ENCODE peak calls at places on chromosomes 3 and 15, in six cellular contexts. R is HepG2, P is HCT116, A is K562, I is H1, C is GM12878. Y is an unnamed sample.

GRCh38 chr3:14204605-14205284 is 26.1 kb downstream of the LSM3 start:
- DNase-seq in A (peak), C (no peak), R (no peak), I (no peak), P (no peak), Y (no peak)

GRCh38 chr15:24696201-24696600 is 20.6 kb downstream of the NPAP1 start:
- DNase-seq in P (no peak), R (no peak), A (no peak), I (no peak), C (no peak), Y (no peak)

GRCh38 chr3:114128231-114128630 is 50.6 kb downstream of the DRD3 start:
- DNase-seq in R (no peak), P (no peak), C (no peak), A (no peak), I (no peak), Y (no peak)

GRCh38 chr3:108408883-108409612 is 101.3 kb downstream of the MYH15 start:
- DNase-seq in I (no peak), P (no peak), C (no peak), R (no peak), A (no peak), Y (no peak)

GRCh38 chr3:138114431-138114918 is 933 bp downstream of the DZIP1L start:
- DNase-seq in R (peak), P (no peak), A (no peak), I (no peak), C (no peak), Y (no peak)

GRCh38 chr3:179882322-179882721 is 154.4 kb downstream of the PEX5L start:
- DNase-seq in C (peak), P (no peak), R (no peak), I (no peak), A (no peak), Y (peak)

GRCh38 chr3:157082305-157082981 is 77.5 kb downstream of the CCNL1 start:
- DNase-seq in I (no peak), C (no peak), A (no peak), R (no peak), P (peak), Y (no peak)

GRCh38 chr15:31435891-31436628 is 109.4 kb downstream of the KLF13 start:
- DNase-seq in A (peak), I (no peak), R (no peak), C (no peak), P (peak), Y (no peak)

GRCh38 chr15:99305761-99306505 is 54.7 kb downstream of the LRRC28 start:
- DNase-seq in C (no peak), A (no peak), P (no peak), R (peak), I (no peak), Y (peak)

GRCh38 chr15:89335289-89336041 is 841 bp upstream of the POLG start:
- DNase-seq in C (no peak), A (peak), I (no peak), R (peak), P (no peak), Y (no peak)

GRCh38 chr3:4643904-4644547 is 150.9 kb downstream of the ITPR1 start:
- DNase-seq in R (peak), I (no peak), A (peak), P (no peak), C (no peak), Y (no peak)

GRCh38 chr3:160810360-160810759 is 54.3 kb downstream of the PPM1L start:
- DNase-seq in P (no peak), I (no peak), A (no peak), C (no peak), R (no peak), Y (no peak)

GRCh38 chr15:86040360-86041095 is 39.1 kb upstream of the AGBL1 start:
- DNase-seq in R (no peak), A (no peak), P (no peak), C (no peak), I (peak), Y (peak)

GRCh38 chr3:37040231-37040630 is 46.9 kb downstream of the MLH1 start:
- DNase-seq in A (no peak), I (no peak), C (no peak), R (no peak), P (no peak), Y (no peak)

GRCh38 chr3:33663042-33663441 is 55.0 kb downstream of the CLASP2 start:
- DNase-seq in A (no peak), R (no peak), P (no peak), C (no peak), I (no peak), Y (no peak)

GRCh38 chr3:146895026-146895749 is 290.0 kb upstream of the PLSCR5 start:
- DNase-seq in A (no peak), I (no peak), C (no peak), R (no peak), P (no peak), Y (no peak)

GRCh38 chr3:20692675-20693074 is 506.7 kb upstream of the SGO1 start:
- DNase-seq in I (no peak), A (no peak), R (no peak), C (no peak), P (no peak), Y (no peak)

GRCh38 chr3:20698896-20699295 is 512.9 kb upstream of the SGO1 start:
- DNase-seq in I (no peak), P (no peak), R (no peak), A (no peak), C (no peak), Y (no peak)

GRCh38 chr3:20700702-20701101 is 514.7 kb upstream of the SGO1 start:
- DNase-seq in P (no peak), A (no peak), I (no peak), C (no peak), R (no peak), Y (no peak)

DNA sequence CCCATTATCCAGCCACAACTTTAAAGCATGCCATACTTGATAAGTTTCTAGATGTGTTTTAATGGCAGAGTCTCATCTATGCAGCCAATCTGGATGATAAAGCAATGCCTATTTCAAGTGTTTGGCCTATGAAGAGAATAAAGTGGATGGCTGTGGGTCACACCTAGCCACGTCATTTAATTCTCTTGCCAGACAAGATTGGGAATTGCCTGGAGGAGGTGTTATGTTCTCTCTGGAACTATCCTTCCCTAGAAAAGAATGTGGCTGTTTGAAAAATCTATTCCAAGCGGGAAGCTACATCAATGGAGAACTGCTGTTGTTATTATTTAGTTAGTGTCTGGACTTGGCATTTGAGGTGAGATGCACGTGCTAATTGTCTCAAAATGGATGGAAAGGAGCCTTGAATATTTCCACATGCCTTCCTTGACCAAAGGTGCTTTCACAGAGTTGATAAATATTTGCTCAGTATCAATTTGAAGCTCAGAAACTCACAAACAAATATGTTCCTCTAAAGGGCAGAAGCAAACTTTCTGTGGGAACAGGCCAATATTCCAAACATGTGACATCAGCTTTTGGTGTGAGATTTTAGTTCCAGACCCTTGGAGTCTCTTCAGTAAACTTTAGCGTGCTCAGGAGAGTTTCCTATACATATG is 510.5 kb upstream of the SGO1 start:
- DNase-seq in C (no peak), A (no peak), I (no peak), P (no peak), R (no peak), Y (no peak)
- TF ChIP-seq ZNF274 in C (no peak), A (no peak), I (no peak), P (no peak), R (no peak), Y (no peak)

GRCh38 chr15:71447328-71448250 is 332.3 kb downstream of the THSD4 start:
- DNase-seq in P (peak), A (no peak), R (no peak), C (no peak), I (no peak), Y (no peak)

GRCh38 chr15:71451080-71451479 is 335.8 kb downstream of the THSD4 start:
- DNase-seq in P (no peak), A (no peak), I (no peak), R (no peak), C (no peak), Y (no peak)

GRCh38 chr15:71449363-71449762 is 334.1 kb downstream of the THSD4 start:
- DNase-seq in P (no peak), A (no peak), R (no peak), C (no peak), I (no peak), Y (no peak)

GRCh38 chr15:71449956-71450355 is 334.7 kb downstream of the THSD4 start:
- DNase-seq in R (no peak), A (no peak), I (no peak), C (no peak), P (no peak), Y (no peak)

GRCh38 chr15:71448688-71449114 is 333.4 kb downstream of the THSD4 start:
- DNase-seq in I (peak), A (peak), C (no peak), R (peak), P (peak), Y (no peak)
- TF ChIP-seq ZNF274 in I (no peak), A (no peak), C (no peak), R (no peak), P (no peak), Y (no peak)

GRCh38 chr3:52670621-52671521 is 14.8 kb downstream of the PBRM1 start:
- DNase-seq in C (peak), I (no peak), A (peak), R (peak), P (peak), Y (no peak)
- TF ChIP-seq ZNF274 in C (no peak), I (no peak), A (no peak), R (no peak), P (no peak), Y (no peak)

GRCh38 chr3:12060139-12060831 is 56.1 kb downstream of the SYN2 start:
- DNase-seq in R (no peak), A (no peak), C (no peak), P (no peak), I (no peak), Y (no peak)
- TF ChIP-seq ZNF274 in R (no peak), A (no peak), C (no peak), P (no peak), I (no peak), Y (no peak)

DNA sequence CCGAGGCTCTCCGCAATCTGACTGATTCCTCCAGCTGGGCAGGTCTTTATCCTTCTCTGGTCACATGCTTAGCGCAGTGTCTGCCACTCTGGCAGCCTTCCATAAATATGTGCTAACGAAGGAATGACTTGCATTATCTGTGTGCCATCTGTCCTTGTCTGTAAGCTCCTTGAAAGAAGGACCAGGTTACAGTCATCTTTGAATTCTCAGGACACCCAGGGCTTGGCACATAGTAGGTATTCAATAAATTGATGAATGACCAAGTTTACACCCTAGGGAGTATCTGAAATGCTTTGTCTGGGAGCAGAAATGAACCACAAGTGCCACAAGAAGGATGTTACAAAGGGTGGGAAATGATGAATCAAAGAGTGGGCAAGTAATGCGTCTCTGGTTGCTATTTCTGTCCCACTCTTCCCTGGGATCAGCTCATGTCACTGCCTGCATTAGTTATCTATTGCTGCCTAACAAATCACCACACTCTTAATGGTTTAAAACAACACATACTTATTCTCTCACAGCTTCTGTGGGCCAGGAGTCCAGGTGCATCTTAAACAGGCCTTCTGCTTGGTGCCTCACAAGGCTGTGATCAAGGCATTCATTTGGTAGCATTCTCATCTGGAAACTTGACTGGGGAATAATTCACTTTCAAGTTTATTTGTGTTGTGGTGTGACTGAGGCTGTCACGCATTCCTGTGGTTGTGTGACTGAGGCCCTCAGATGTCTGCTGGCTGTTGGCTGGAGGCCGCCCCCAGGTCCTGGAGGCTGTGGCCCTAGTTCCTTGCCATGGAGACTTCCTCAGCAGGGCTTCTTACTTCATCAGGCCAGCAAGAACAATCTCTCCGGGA is 16.6 kb upstream of the FAM3D start:
- DNase-seq in C (peak), R (no peak), P (peak), A (no peak), I (no peak), Y (no peak)
- TF ChIP-seq ZNF274 in C (no peak), R (no peak), P (no peak), A (no peak), I (no peak), Y (no peak)

DNA sequence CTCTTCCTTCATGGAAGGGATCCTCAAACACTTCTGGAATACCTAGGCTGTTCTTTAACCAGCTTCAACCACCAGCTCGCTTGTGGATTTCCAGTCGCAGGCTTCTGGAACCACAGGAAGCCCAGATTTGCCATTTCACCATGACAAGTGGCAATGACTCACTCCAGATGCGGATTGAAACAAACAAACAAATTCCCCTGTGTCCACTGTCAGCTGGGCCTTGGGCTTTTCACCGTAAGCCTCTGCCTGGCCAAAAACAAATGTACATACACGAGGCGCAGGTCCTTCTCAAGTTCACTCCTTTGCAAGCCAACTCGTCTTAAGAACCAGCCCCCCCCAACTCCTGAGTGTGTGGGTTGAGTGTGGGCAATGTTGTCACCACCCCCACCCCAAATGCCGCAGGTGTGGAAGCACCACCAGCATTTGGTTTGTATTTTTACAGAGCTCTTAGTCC is 8.8 kb downstream of the BCL6 start:
- DNase-seq in A (no peak), I (no peak), P (no peak), R (no peak), C (no peak), Y (no peak)
- TF ChIP-seq ZNF274 in A (no peak), I (no peak), P (no peak), R (no peak), C (no peak), Y (no peak)

GRCh38 chr15:93173369-93173768 is 84.4 kb upstream of the RGMA start:
- DNase-seq in R (no peak), A (no peak), C (no peak), P (no peak), I (no peak), Y (no peak)
- TF ChIP-seq ZNF274 in R (no peak), A (no peak), C (no peak), P (no peak), I (no peak), Y (no peak)

DNA sequence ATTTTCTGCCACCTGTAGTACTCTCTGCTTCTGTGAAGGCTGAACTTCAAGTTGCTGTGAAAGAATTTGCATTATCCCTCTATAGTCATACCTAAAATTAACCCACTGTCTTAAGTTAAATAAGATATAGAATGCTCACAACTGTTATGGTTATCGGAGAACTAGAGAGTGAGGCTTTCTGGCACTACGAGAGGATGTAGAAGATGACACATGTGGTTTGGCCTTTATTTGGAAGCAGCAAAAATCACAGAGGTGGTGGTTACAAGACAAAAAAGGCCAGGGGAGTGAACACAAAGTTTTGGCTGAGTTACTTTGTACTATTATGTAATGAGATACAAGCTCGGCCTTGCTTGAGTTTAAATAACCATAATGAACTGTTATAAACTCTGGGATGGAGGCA is 78.2 kb upstream of the ICE2 start:
- DNase-seq in P (no peak), I (no peak), C (no peak), A (no peak), R (no peak), Y (no peak)
- TF ChIP-seq ZNF274 in P (no peak), I (no peak), C (no peak), A (no peak), R (no peak), Y (no peak)

DNA sequence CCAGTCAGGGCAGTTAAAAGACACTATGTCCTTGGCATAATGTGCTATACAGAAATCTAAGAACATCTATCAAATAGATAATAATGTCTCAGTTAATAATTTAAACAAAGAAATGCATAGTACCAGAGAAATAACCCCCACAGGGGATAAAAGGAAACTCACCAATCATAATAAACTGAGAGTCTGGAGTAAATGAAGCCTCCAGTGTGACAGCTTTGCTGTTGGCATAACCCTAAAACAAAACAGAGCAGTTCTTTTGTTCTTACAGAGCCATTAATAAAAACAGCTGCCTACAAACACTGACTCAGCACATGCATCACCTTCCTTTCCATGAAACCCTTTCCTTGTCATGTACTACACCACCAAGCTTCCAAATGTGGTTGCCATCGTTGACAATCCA is 13.5 kb downstream of the PPM1M start:
- DNase-seq in C (no peak), P (no peak), A (no peak), I (no peak), R (no peak), Y (no peak)
- TF ChIP-seq ZNF274 in C (no peak), P (no peak), A (no peak), I (no peak), R (no peak), Y (no peak)